ENCODE peak calls at places on chromosomes 4 and X, in ten cellular contexts. One of them, this sample, is unnamed.

GRCh38 chrX:130393451-130394074 is 8.1 kb upstream of the GPR119 start:
- ATAC-seq in HCT116: peak
- ATAC-seq in left cardiac atrium: peak
- ATAC-seq in CD4-positive, alpha-beta T cell: no peak
- ATAC-seq in mucosa of descending colon: peak
- ATAC-seq in left colon: peak
- ATAC-seq in RWPE2: peak
- ATAC-seq in activated CD8-positive, alpha-beta T cell treated with anti-CD3 and anti-CD28 coated beads for 36 hours: no peak
- ATAC-seq in right cardiac atrium: no peak
- ATAC-seq in upper lobe of left lung: no peak
- ATAC-seq in this sample: no peak

GRCh38 chrX:149453030-149453429 is 52.1 kb downstream of the IDS start:
- ATAC-seq in right cardiac atrium: no peak
- ATAC-seq in HCT116: peak
- ATAC-seq in mucosa of descending colon: no peak
- ATAC-seq in left cardiac atrium: no peak
- ATAC-seq in RWPE2: peak
- ATAC-seq in upper lobe of left lung: no peak
- ATAC-seq in activated CD8-positive, alpha-beta T cell treated with anti-CD3 and anti-CD28 coated beads for 36 hours: no peak
- ATAC-seq in left colon: no peak
- ATAC-seq in CD4-positive, alpha-beta T cell: no peak
- ATAC-seq in this sample: no peak

GRCh38 chrX:92270936-92271655 is 491.9 kb downstream of the PCDH11X start:
- ATAC-seq in activated CD8-positive, alpha-beta T cell treated with anti-CD3 and anti-CD28 coated beads for 36 hours: no peak
- ATAC-seq in right cardiac atrium: no peak
- ATAC-seq in upper lobe of left lung: no peak
- ATAC-seq in RWPE2: no peak
- ATAC-seq in left cardiac atrium: no peak
- ATAC-seq in left colon: no peak
- ATAC-seq in mucosa of descending colon: no peak
- ATAC-seq in CD4-positive, alpha-beta T cell: no peak
- ATAC-seq in HCT116: no peak
- ATAC-seq in this sample: no peak

GRCh38 chrX:7045238-7045955 is 102.1 kb upstream of the STS start:
- ATAC-seq in CD4-positive, alpha-beta T cell: no peak
- ATAC-seq in HCT116: no peak
- ATAC-seq in left cardiac atrium: no peak
- ATAC-seq in RWPE2: no peak
- ATAC-seq in left colon: peak
- ATAC-seq in right cardiac atrium: no peak
- ATAC-seq in upper lobe of left lung: no peak
- ATAC-seq in activated CD8-positive, alpha-beta T cell treated with anti-CD3 and anti-CD28 coated beads for 36 hours: no peak
- ATAC-seq in mucosa of descending colon: peak
- ATAC-seq in this sample: no peak

GRCh38 chr4:3193531-3194203 is 55.3 kb upstream of the MSANTD1 start:
- ATAC-seq in upper lobe of left lung: no peak
- ATAC-seq in mucosa of descending colon: no peak
- ATAC-seq in CD4-positive, alpha-beta T cell: peak
- ATAC-seq in activated CD8-positive, alpha-beta T cell treated with anti-CD3 and anti-CD28 coated beads for 36 hours: peak
- ATAC-seq in RWPE2: no peak
- ATAC-seq in right cardiac atrium: no peak
- ATAC-seq in HCT116: peak
- ATAC-seq in left cardiac atrium: no peak
- ATAC-seq in left colon: peak
- ATAC-seq in this sample: no peak

GRCh38 chr4:156255205-156255604 is 301.5 kb upstream of the CTSO start:
- ATAC-seq in mucosa of descending colon: no peak
- ATAC-seq in upper lobe of left lung: no peak
- ATAC-seq in activated CD8-positive, alpha-beta T cell treated with anti-CD3 and anti-CD28 coated beads for 36 hours: no peak
- ATAC-seq in left colon: no peak
- ATAC-seq in HCT116: no peak
- ATAC-seq in left cardiac atrium: no peak
- ATAC-seq in CD4-positive, alpha-beta T cell: no peak
- ATAC-seq in RWPE2: no peak
- ATAC-seq in right cardiac atrium: no peak
- ATAC-seq in this sample: no peak

GRCh38 chr4:40548256-40548655 is 81.4 kb downstream of the RBM47 start:
- ATAC-seq in HCT116: no peak
- ATAC-seq in activated CD8-positive, alpha-beta T cell treated with anti-CD3 and anti-CD28 coated beads for 36 hours: no peak
- ATAC-seq in left cardiac atrium: no peak
- ATAC-seq in left colon: no peak
- ATAC-seq in right cardiac atrium: no peak
- ATAC-seq in mucosa of descending colon: no peak
- ATAC-seq in CD4-positive, alpha-beta T cell: no peak
- ATAC-seq in RWPE2: no peak
- ATAC-seq in upper lobe of left lung: peak
- ATAC-seq in this sample: no peak

GRCh38 chrX:110852180-110852579 is 56.6 kb upstream of the CHRDL1 start:
- ATAC-seq in right cardiac atrium: no peak
- ATAC-seq in left colon: no peak
- ATAC-seq in CD4-positive, alpha-beta T cell: no peak
- ATAC-seq in mucosa of descending colon: no peak
- ATAC-seq in RWPE2: peak
- ATAC-seq in activated CD8-positive, alpha-beta T cell treated with anti-CD3 and anti-CD28 coated beads for 36 hours: no peak
- ATAC-seq in upper lobe of left lung: no peak
- ATAC-seq in left cardiac atrium: no peak
- ATAC-seq in HCT116: peak
- ATAC-seq in this sample: no peak

GRCh38 chr4:112374850-112375249 is 77.7 kb downstream of the ALPK1 start:
- ATAC-seq in activated CD8-positive, alpha-beta T cell treated with anti-CD3 and anti-CD28 coated beads for 36 hours: no peak
- ATAC-seq in mucosa of descending colon: no peak
- ATAC-seq in left cardiac atrium: no peak
- ATAC-seq in RWPE2: no peak
- ATAC-seq in left colon: no peak
- ATAC-seq in CD4-positive, alpha-beta T cell: no peak
- ATAC-seq in upper lobe of left lung: no peak
- ATAC-seq in right cardiac atrium: no peak
- ATAC-seq in HCT116: no peak
- ATAC-seq in this sample: no peak

GRCh38 chr4:70114091-70114490 is 39.9 kb upstream of the PRR27 start:
- ATAC-seq in left colon: no peak
- ATAC-seq in left cardiac atrium: no peak
- ATAC-seq in mucosa of descending colon: no peak
- ATAC-seq in activated CD8-positive, alpha-beta T cell treated with anti-CD3 and anti-CD28 coated beads for 36 hours: no peak
- ATAC-seq in HCT116: no peak
- ATAC-seq in right cardiac atrium: no peak
- ATAC-seq in CD4-positive, alpha-beta T cell: no peak
- ATAC-seq in RWPE2: no peak
- ATAC-seq in upper lobe of left lung: no peak
- ATAC-seq in this sample: no peak

GRCh38 chr4:90215286-90215685 is 88.1 kb downstream of the CCSER1 start:
- ATAC-seq in HCT116: no peak
- ATAC-seq in RWPE2: peak
- ATAC-seq in CD4-positive, alpha-beta T cell: no peak
- ATAC-seq in upper lobe of left lung: no peak
- ATAC-seq in activated CD8-positive, alpha-beta T cell treated with anti-CD3 and anti-CD28 coated beads for 36 hours: no peak
- ATAC-seq in left colon: peak
- ATAC-seq in mucosa of descending colon: peak
- ATAC-seq in left cardiac atrium: no peak
- ATAC-seq in right cardiac atrium: no peak
- ATAC-seq in this sample: no peak

GRCh38 chrX:46796574-46797191 is 37.8 kb upstream of the SLC9A7 start:
- ATAC-seq in upper lobe of left lung: peak
- ATAC-seq in left cardiac atrium: peak
- ATAC-seq in CD4-positive, alpha-beta T cell: peak
- ATAC-seq in right cardiac atrium: no peak
- ATAC-seq in left colon: peak
- ATAC-seq in HCT116: peak
- ATAC-seq in activated CD8-positive, alpha-beta T cell treated with anti-CD3 and anti-CD28 coated beads for 36 hours: peak
- ATAC-seq in RWPE2: peak
- ATAC-seq in mucosa of descending colon: peak
- ATAC-seq in this sample: peak

GRCh38 chr4:950136-951020 is 18.1 kb downstream of the TMEM175 start:
- ATAC-seq in CD4-positive, alpha-beta T cell: no peak
- ATAC-seq in RWPE2: no peak
- ATAC-seq in mucosa of descending colon: no peak
- ATAC-seq in right cardiac atrium: no peak
- ATAC-seq in HCT116: no peak
- ATAC-seq in left colon: no peak
- ATAC-seq in upper lobe of left lung: no peak
- ATAC-seq in activated CD8-positive, alpha-beta T cell treated with anti-CD3 and anti-CD28 coated beads for 36 hours: no peak
- ATAC-seq in left cardiac atrium: no peak
- ATAC-seq in this sample: no peak

GRCh38 chrX:123171781-123172180 is 12.3 kb upstream of the GRIA3 start:
- ATAC-seq in CD4-positive, alpha-beta T cell: no peak
- ATAC-seq in upper lobe of left lung: no peak
- ATAC-seq in right cardiac atrium: no peak
- ATAC-seq in activated CD8-positive, alpha-beta T cell treated with anti-CD3 and anti-CD28 coated beads for 36 hours: no peak
- ATAC-seq in left cardiac atrium: no peak
- ATAC-seq in mucosa of descending colon: no peak
- ATAC-seq in HCT116: no peak
- ATAC-seq in RWPE2: peak
- ATAC-seq in left colon: no peak
- ATAC-seq in this sample: no peak

GRCh38 chr4:168153596-168154440 is 61.5 kb downstream of the ANXA10 start:
- ATAC-seq in left colon: peak
- ATAC-seq in HCT116: peak
- ATAC-seq in mucosa of descending colon: peak
- ATAC-seq in upper lobe of left lung: peak
- ATAC-seq in left cardiac atrium: peak
- ATAC-seq in activated CD8-positive, alpha-beta T cell treated with anti-CD3 and anti-CD28 coated beads for 36 hours: peak
- ATAC-seq in RWPE2: peak
- ATAC-seq in right cardiac atrium: peak
- ATAC-seq in CD4-positive, alpha-beta T cell: peak
- ATAC-seq in this sample: peak

GRCh38 chr4:116066711-116067245 is 953.4 kb upstream of the NDST4 start:
- ATAC-seq in mucosa of descending colon: no peak
- ATAC-seq in upper lobe of left lung: no peak
- ATAC-seq in RWPE2: peak
- ATAC-seq in HCT116: no peak
- ATAC-seq in activated CD8-positive, alpha-beta T cell treated with anti-CD3 and anti-CD28 coated beads for 36 hours: no peak
- ATAC-seq in CD4-positive, alpha-beta T cell: no peak
- ATAC-seq in left cardiac atrium: no peak
- ATAC-seq in left colon: no peak
- ATAC-seq in right cardiac atrium: no peak
- ATAC-seq in this sample: no peak

GRCh38 chr4:23945521-23946017 is 55.7 kb upstream of the PPARGC1A start:
- ATAC-seq in mucosa of descending colon: peak
- ATAC-seq in activated CD8-positive, alpha-beta T cell treated with anti-CD3 and anti-CD28 coated beads for 36 hours: no peak
- ATAC-seq in HCT116: no peak
- ATAC-seq in left colon: no peak
- ATAC-seq in upper lobe of left lung: no peak
- ATAC-seq in RWPE2: peak
- ATAC-seq in left cardiac atrium: no peak
- ATAC-seq in CD4-positive, alpha-beta T cell: no peak
- ATAC-seq in right cardiac atrium: no peak
- ATAC-seq in this sample: no peak

GRCh38 chrX:71496476-71496875 is 36.4 kb upstream of the OGT start:
- ATAC-seq in left colon: no peak
- ATAC-seq in left cardiac atrium: no peak
- ATAC-seq in right cardiac atrium: no peak
- ATAC-seq in CD4-positive, alpha-beta T cell: no peak
- ATAC-seq in mucosa of descending colon: no peak
- ATAC-seq in RWPE2: no peak
- ATAC-seq in HCT116: no peak
- ATAC-seq in upper lobe of left lung: no peak
- ATAC-seq in activated CD8-positive, alpha-beta T cell treated with anti-CD3 and anti-CD28 coated beads for 36 hours: no peak
- ATAC-seq in this sample: no peak

GRCh38 chrX:149511081-149511480 is 6.0 kb upstream of the IDS start:
- ATAC-seq in mucosa of descending colon: no peak
- ATAC-seq in left cardiac atrium: no peak
- ATAC-seq in upper lobe of left lung: no peak
- ATAC-seq in left colon: no peak
- ATAC-seq in CD4-positive, alpha-beta T cell: no peak
- ATAC-seq in HCT116: peak
- ATAC-seq in right cardiac atrium: no peak
- ATAC-seq in RWPE2: peak
- ATAC-seq in activated CD8-positive, alpha-beta T cell treated with anti-CD3 and anti-CD28 coated beads for 36 hours: no peak
- ATAC-seq in this sample: no peak

GRCh38 chr4:17376205-17376604 is 135.7 kb downstream of the QDPR start:
- ATAC-seq in left colon: no peak
- ATAC-seq in left cardiac atrium: peak
- ATAC-seq in activated CD8-positive, alpha-beta T cell treated with anti-CD3 and anti-CD28 coated beads for 36 hours: no peak
- ATAC-seq in mucosa of descending colon: no peak
- ATAC-seq in right cardiac atrium: peak
- ATAC-seq in upper lobe of left lung: no peak
- ATAC-seq in RWPE2: no peak
- ATAC-seq in HCT116: no peak
- ATAC-seq in CD4-positive, alpha-beta T cell: no peak
- ATAC-seq in this sample: no peak

GRCh38 chrX:148542481-148543255 is 42.3 kb downstream of the AFF2 start:
- ATAC-seq in HCT116: no peak
- ATAC-seq in right cardiac atrium: no peak
- ATAC-seq in mucosa of descending colon: no peak
- ATAC-seq in CD4-positive, alpha-beta T cell: no peak
- ATAC-seq in left cardiac atrium: no peak
- ATAC-seq in RWPE2: no peak
- ATAC-seq in upper lobe of left lung: no peak
- ATAC-seq in activated CD8-positive, alpha-beta T cell treated with anti-CD3 and anti-CD28 coated beads for 36 hours: no peak
- ATAC-seq in left colon: no peak
- ATAC-seq in this sample: no peak

GRCh38 chr4:8115916-8116315 is 42.7 kb downstream of the ABLIM2 start:
- ATAC-seq in RWPE2: no peak
- ATAC-seq in activated CD8-positive, alpha-beta T cell treated with anti-CD3 and anti-CD28 coated beads for 36 hours: peak
- ATAC-seq in CD4-positive, alpha-beta T cell: no peak
- ATAC-seq in HCT116: no peak
- ATAC-seq in right cardiac atrium: no peak
- ATAC-seq in mucosa of descending colon: no peak
- ATAC-seq in upper lobe of left lung: no peak
- ATAC-seq in left colon: no peak
- ATAC-seq in left cardiac atrium: no peak
- ATAC-seq in this sample: no peak

GRCh38 chr4:136865591-136865990 is 666.7 kb downstream of the PCDH18 start:
- ATAC-seq in left colon: no peak
- ATAC-seq in left cardiac atrium: no peak
- ATAC-seq in activated CD8-positive, alpha-beta T cell treated with anti-CD3 and anti-CD28 coated beads for 36 hours: no peak
- ATAC-seq in mucosa of descending colon: no peak
- ATAC-seq in right cardiac atrium: no peak
- ATAC-seq in HCT116: no peak
- ATAC-seq in RWPE2: no peak
- ATAC-seq in upper lobe of left lung: no peak
- ATAC-seq in CD4-positive, alpha-beta T cell: no peak
- ATAC-seq in this sample: no peak

GRCh38 chrX:1610166-1610565 is 4.7 kb upstream of the ASMT start:
- ATAC-seq in RWPE2: no peak
- ATAC-seq in mucosa of descending colon: no peak
- ATAC-seq in right cardiac atrium: no peak
- ATAC-seq in left cardiac atrium: no peak
- ATAC-seq in CD4-positive, alpha-beta T cell: no peak
- ATAC-seq in left colon: no peak
- ATAC-seq in activated CD8-positive, alpha-beta T cell treated with anti-CD3 and anti-CD28 coated beads for 36 hours: no peak
- ATAC-seq in upper lobe of left lung: no peak
- ATAC-seq in HCT116: no peak
- ATAC-seq in this sample: no peak

GRCh38 chr4:185305979-185306442 is 89.7 kb downstream of the LRP2BP start:
- ATAC-seq in HCT116: peak
- ATAC-seq in RWPE2: peak
- ATAC-seq in left colon: no peak
- ATAC-seq in mucosa of descending colon: no peak
- ATAC-seq in activated CD8-positive, alpha-beta T cell treated with anti-CD3 and anti-CD28 coated beads for 36 hours: no peak
- ATAC-seq in right cardiac atrium: no peak
- ATAC-seq in left cardiac atrium: no peak
- ATAC-seq in CD4-positive, alpha-beta T cell: no peak
- ATAC-seq in upper lobe of left lung: no peak
- ATAC-seq in this sample: no peak

GRCh38 chrX:150872773-150873336 is 25.6 kb downstream of the CD99L2 start:
- ATAC-seq in CD4-positive, alpha-beta T cell: no peak
- ATAC-seq in left cardiac atrium: no peak
- ATAC-seq in left colon: no peak
- ATAC-seq in upper lobe of left lung: no peak
- ATAC-seq in RWPE2: no peak
- ATAC-seq in activated CD8-positive, alpha-beta T cell treated with anti-CD3 and anti-CD28 coated beads for 36 hours: no peak
- ATAC-seq in HCT116: no peak
- ATAC-seq in mucosa of descending colon: no peak
- ATAC-seq in right cardiac atrium: no peak
- ATAC-seq in this sample: no peak

GRCh38 chrX:129823115-129823514 is 20.6 kb downstream of the ZDHHC9 start:
- ATAC-seq in activated CD8-positive, alpha-beta T cell treated with anti-CD3 and anti-CD28 coated beads for 36 hours: peak
- ATAC-seq in CD4-positive, alpha-beta T cell: peak
- ATAC-seq in mucosa of descending colon: peak
- ATAC-seq in RWPE2: no peak
- ATAC-seq in upper lobe of left lung: no peak
- ATAC-seq in right cardiac atrium: no peak
- ATAC-seq in left colon: peak
- ATAC-seq in HCT116: peak
- ATAC-seq in left cardiac atrium: no peak
- ATAC-seq in this sample: peak

GRCh38 chr4:77220841-77221613 is 64.0 kb downstream of the CCNG2 start:
- ATAC-seq in left cardiac atrium: peak
- ATAC-seq in activated CD8-positive, alpha-beta T cell treated with anti-CD3 and anti-CD28 coated beads for 36 hours: no peak
- ATAC-seq in upper lobe of left lung: no peak
- ATAC-seq in mucosa of descending colon: no peak
- ATAC-seq in CD4-positive, alpha-beta T cell: no peak
- ATAC-seq in left colon: no peak
- ATAC-seq in right cardiac atrium: peak
- ATAC-seq in HCT116: no peak
- ATAC-seq in RWPE2: no peak
- ATAC-seq in this sample: no peak

This sample was measured in activated T-helper 17 cell treated with anti-CD3 and anti-CD28 coated beads, Interleukin-2, amount 50 U/mL, for 72 hours.